ENCODE peak calls at places on chromosomes 5 and 9, in seven cellular contexts. G, B, L, Y, E, J and O are unnamed samples.

GRCh38 chr9:93278164-93278563 is 94.2 kb downstream of the WNK2 start:
- DNase-seq in G (no peak), B (no peak), Y (no peak), L (no peak), J (no peak), E (no peak), O (no peak)

GRCh38 chr5:179803651-179804598 is 2.7 kb downstream of the MGAT4B start:
- DNase-seq in B (no peak), E (peak; percentile 64), G (no peak), L (no peak), Y (peak; percentile 44), J (no peak), O (no peak)

GRCh38 chr5:128764910-128765309 is 200.4 kb upstream of the SLC27A6 start:
- DNase-seq in J (no peak), E (no peak), G (no peak), L (no peak), B (no peak), Y (no peak), O (no peak)

GRCh38 chr5:32100230-32100629 is 73.9 kb downstream of the GOLPH3 start:
- DNase-seq in E (no peak), B (peak; percentile 56), Y (no peak), G (no peak), J (no peak), L (no peak), O (no peak)

GRCh38 chr9:133103183-133103986 is 17.7 kb downstream of the RALGDS start:
- DNase-seq in L (no peak), G (no peak), E (peak; percentile 66), B (peak; percentile 93), Y (peak; percentile 34), J (no peak), O (no peak)

GRCh38 chr5:116361171-116361967 is 213.3 kb downstream of the SEMA6A start:
- DNase-seq in E (no peak), J (no peak), G (no peak), L (peak; percentile 49), B (peak; percentile 37), Y (no peak), O (no peak)

GRCh38 chr9:125983681-125984080 is 236.5 kb downstream of the PBX3 start:
- DNase-seq in B (no peak), J (no peak), G (no peak), E (no peak), Y (no peak), L (no peak), O (no peak)

GRCh38 chr5:57751710-57752109 is 269.1 kb upstream of the ACTBL2 start:
- DNase-seq in E (no peak), Y (no peak), B (no peak), G (no peak), L (no peak), J (no peak), O (no peak)

GRCh38 chr9:97923529-97924108 is 1.3 kb upstream of the TRMO start:
- DNase-seq in L (no peak), G (peak; percentile 74), Y (peak; percentile 78), B (peak; percentile 59), E (peak; percentile 89), J (peak; percentile 50), O (peak; percentile 43)

GRCh38 chr5:106780355-106780754 is 890.4 kb downstream of the EFNA5 start:
- DNase-seq in B (no peak), G (no peak), Y (no peak), L (no peak), E (no peak), J (no peak), O (no peak)

GRCh38 chr5:146130440-146131045 is 25.2 kb upstream of the PLAC8L1 start:
- DNase-seq in J (no peak), B (no peak), L (no peak), G (no peak), E (peak; percentile 21), Y (peak; percentile 4), O (no peak)

GRCh38 chr9:29397148-29397547 is 1823.9 kb upstream of the C9orf72 start:
- DNase-seq in J (no peak), G (no peak), E (no peak), Y (no peak), B (no peak), L (no peak), O (no peak)

GRCh38 chr5:109191153-109191558 is 218.6 kb downstream of the PJA2 start:
- DNase-seq in L (no peak), G (peak; percentile 64), B (no peak), Y (no peak), J (no peak), E (peak; percentile 82), O (no peak)

GRCh38 chr9:84652496-84653081 is 16.9 kb upstream of the NTRK2 start:
- DNase-seq in L (no peak), B (no peak), E (no peak), Y (no peak), J (no peak), G (no peak), O (no peak)

GRCh38 chr9:93827545-93828330 is 127.4 kb downstream of the BARX1 start:
- DNase-seq in G (no peak), E (peak; percentile 73), L (no peak), J (no peak), Y (peak; percentile 43), B (peak; percentile 96), O (peak; percentile 51)

GRCh38 chr5:154519375-154519774 is 41.3 kb upstream of the HAND1 start:
- DNase-seq in G (no peak), L (no peak), B (no peak), Y (no peak), E (no peak), J (no peak), O (no peak)

GRCh38 chr5:115599502-115599901 is 2.8 kb downstream of the TICAM2 start:
- DNase-seq in B (peak; percentile 36), J (no peak), G (no peak), E (no peak), Y (no peak), L (no peak), O (no peak)

GRCh38 chr9:12699529-12699928 is 6.3 kb downstream of the TYRP1 start:
- DNase-seq in B (no peak), Y (no peak), J (no peak), G (no peak), L (no peak), E (no peak), O (no peak)

GRCh38 chr9:27542519-27542918 is 12.9 kb upstream of the MOB3B start:
- DNase-seq in B (no peak), J (no peak), Y (no peak), L (no peak), E (no peak), G (no peak), O (no peak)

GRCh38 chr9:108443741-108444140 is 412.0 kb downstream of the ACTL7B start:
- DNase-seq in G (no peak), B (no peak), E (no peak), L (no peak), J (no peak), Y (peak; percentile 35), O (no peak)

GRCh38 chr9:108442604-108443277 is 413.0 kb downstream of the ACTL7B start:
- DNase-seq in Y (peak; percentile 50), L (no peak), J (no peak), G (no peak), E (no peak), B (no peak), O (no peak)

GRCh38 chr9:108444400-108445358 is 411.1 kb downstream of the ACTL7B start:
- DNase-seq in L (no peak), B (no peak), Y (peak; percentile 72), E (no peak), J (no peak), G (peak; percentile 90), O (no peak)

GRCh38 chr9:108443278-108443633 is 412.5 kb downstream of the ACTL7B start:
- DNase-seq in E (no peak), B (no peak), L (no peak), J (no peak), Y (peak; percentile 58), G (no peak), O (no peak)

DNA sequence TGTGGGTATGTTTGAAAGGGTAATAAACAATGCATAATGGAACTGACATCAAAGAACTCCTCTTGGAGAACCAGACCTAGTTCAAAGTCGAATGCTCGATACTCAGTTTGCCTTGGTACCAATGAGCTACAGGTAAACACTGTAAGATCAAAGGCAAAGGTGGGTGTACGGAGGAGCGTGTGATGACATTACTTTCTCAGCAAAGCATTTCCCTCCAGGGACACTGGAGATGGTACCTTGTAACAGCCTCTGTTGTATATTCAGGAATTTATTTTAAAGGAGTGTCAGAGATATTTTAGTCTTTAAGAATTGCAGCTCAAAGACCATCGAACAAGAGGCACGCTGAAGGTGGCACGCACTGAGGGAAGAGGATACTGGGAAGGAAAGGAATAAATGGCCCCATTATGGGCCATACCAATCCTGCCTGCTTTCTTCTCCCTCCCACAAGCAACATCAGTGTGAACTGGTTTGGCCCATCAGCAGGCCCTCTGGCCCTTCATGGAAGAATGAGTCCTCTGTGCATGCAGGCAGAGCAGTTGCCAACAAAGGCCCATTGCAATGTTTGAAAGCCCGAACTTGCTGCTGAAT is 410.3 kb downstream of the ACTL7B start:
- DNase-seq in J (no peak), E (no peak), Y (peak; percentile 99), G (no peak), L (no peak), B (no peak), O (no peak)
- H3K9ac ChIP-seq in J (no peak overlapping the region), E (no peak overlapping the region), Y (peak overlapping the region; percentile 62), G (no peak overlapping the region), L (no peak overlapping the region), B (peak overlapping the region; percentile 72), O (no peak overlapping the region)

GRCh38 chr5:69498384-69498783 is 5.8 kb downstream of the OCLN start:
- DNase-seq in E (no peak), L (no peak), J (no peak), B (no peak), G (no peak), Y (no peak), O (no peak)
- H3K4me1 ChIP-seq in E (peaks cover 5% of the 10 kb centered on the region), L (peaks cover 3% of the 10 kb centered on the region), J (peaks cover 7% of the 10 kb centered on the region), B (peaks cover 1% of the 10 kb centered on the region), G (peaks cover 52% of the 10 kb centered on the region), Y (peaks cover 70% of the 10 kb centered on the region), O (peaks cover 5% of the 10 kb centered on the region)

DNA sequence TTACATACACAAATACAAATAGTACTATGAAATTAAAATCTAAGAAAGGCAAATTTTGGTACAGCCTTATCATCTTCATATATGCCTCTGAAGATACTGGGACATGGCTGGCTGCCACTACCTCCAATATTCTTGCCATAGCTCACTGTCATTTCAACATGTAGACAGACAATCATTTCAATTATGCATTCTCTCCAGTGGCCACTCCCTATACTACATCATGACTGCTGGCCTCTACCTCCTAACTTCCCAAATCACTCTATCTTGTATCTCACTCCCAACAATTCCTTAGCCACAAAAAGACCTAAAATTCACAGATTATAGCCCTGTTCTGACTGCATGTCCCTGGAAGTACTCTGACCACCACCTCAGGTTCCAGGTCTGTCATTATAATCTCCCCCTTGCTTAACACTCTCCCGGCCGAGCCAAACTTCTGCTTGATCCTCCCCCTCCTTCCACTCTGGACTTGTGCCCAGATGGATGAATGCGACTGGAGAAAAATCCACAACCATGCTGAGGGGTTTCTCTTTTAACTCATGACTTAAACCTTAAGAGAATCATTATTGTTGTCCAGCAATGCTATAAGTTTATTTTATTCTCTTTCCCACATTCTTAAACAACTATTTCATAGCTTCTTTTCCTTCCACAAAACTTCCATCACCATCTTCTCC is 225.3 kb upstream of the TLE4 start:
- DNase-seq in L (no peak), Y (no peak), B (no peak), E (no peak), J (no peak), G (no peak), O (no peak)
- TF ChIP-seq YY1 in L (no peak), Y (no peak), B (no peak), E (no peak), J (no peak), G (no peak), O (no peak)

DNA sequence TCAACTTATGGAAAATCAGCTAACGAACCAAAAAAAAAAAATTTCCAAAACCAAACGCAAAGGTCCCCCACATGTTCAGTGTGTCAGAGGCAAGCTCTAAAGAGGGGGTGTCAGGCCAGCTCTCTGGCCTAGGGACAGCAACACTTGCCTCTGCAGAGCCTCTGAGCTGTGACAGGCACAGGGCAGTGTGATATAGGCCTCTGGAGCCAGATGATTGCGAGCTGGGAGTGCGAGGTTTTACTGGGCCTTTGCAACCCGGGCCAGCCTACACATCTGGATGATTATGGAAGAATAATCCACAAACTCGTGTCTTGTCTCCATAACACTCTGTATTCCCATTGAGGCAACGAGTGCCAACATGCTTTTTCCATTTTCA is 67.7 kb upstream of the STC2 start:
- DNase-seq in L (no peak), B (no peak), J (no peak), G (no peak), E (no peak), Y (no peak), O (no peak)
- H3K9ac ChIP-seq in L (no peak overlapping the region), B (no peak overlapping the region), J (no peak overlapping the region), G (no peak overlapping the region), E (no peak overlapping the region), Y (no peak overlapping the region), O (no peak overlapping the region)